ENCODE peak calls at places on chromosome 17, in five cellular contexts. L, D, V, W and T are unnamed samples.

GRCh38 chr17:78132086-78132676 is 1.6 kb downstream of the TMC8 start:
- DNase-seq in D (peak; percentile 77), V (no peak), W (no peak), L (no peak), T (peak; percentile 87)

GRCh38 chr17:80279895-80280294 is 19.2 kb downstream of the RNF213 start:
- DNase-seq in D (no peak), V (no peak), L (no peak), W (peak; percentile 85), T (no peak)

GRCh38 chr17:76946111-76946771 is 78.0 kb downstream of the MGAT5B start:
- DNase-seq in L (no peak), D (no peak), V (no peak), W (no peak), T (no peak)

GRCh38 chr17:40325156-40326013 is 16.4 kb downstream of the RARA start:
- DNase-seq in D (no peak), W (no peak), L (no peak), V (no peak), T (peak; percentile 59)

GRCh38 chr17:43418441-43419374 is 19.9 kb downstream of the ARL4D start:
- DNase-seq in L (peak; percentile 76), W (peak; percentile 92), V (peak; percentile 73), D (peak; percentile 8), T (no peak)

GRCh38 chr17:43546317-43547188 is at the start of gene ETV4:
- DNase-seq in L (peak; percentile 90), V (peak; percentile 93), W (peak; percentile 93), D (peak; percentile 97), T (peak; percentile 93)

GRCh38 chr17:14245629-14246028 is 9.0 kb upstream of the CDRT15 start:
- DNase-seq in L (no peak), V (no peak), D (no peak), W (no peak), T (no peak)

GRCh38 chr17:61500287-61500686 is 48.1 kb downstream of the TBX4 start:
- DNase-seq in D (no peak), W (no peak), V (no peak), L (no peak), T (no peak)

GRCh38 chr17:21397341-21398050 is 21.3 kb downstream of the KCNJ12 start:
- DNase-seq in W (peak; percentile 78), D (no peak), L (peak; percentile 26), V (no peak), T (no peak)

GRCh38 chr17:61416540-61417363 is 17.1 kb downstream of the TBX2 start:
- DNase-seq in W (peak; percentile 91), L (peak; percentile 69), D (peak; percentile 94), V (peak; percentile 93), T (peak; percentile 75)

GRCh38 chr17:40561871-40562611 is 3.2 kb downstream of the CCR7 start:
- DNase-seq in L (no peak), D (no peak), W (no peak), V (no peak), T (peak; percentile 92)

GRCh38 chr17:43614560-43614959 is 47.2 kb downstream of the MEOX1 start:
- DNase-seq in V (no peak), L (no peak), D (no peak), W (no peak), T (no peak)

GRCh38 chr17:78974635-78975591 is 4.8 kb downstream of the LGALS3BP start:
- DNase-seq in D (peak; percentile 69), L (peak; percentile 79), W (peak; percentile 93), V (peak; percentile 89), T (no peak)

GRCh38 chr17:40071720-40072480 is 9.1 kb downstream of the THRA start:
- DNase-seq in V (peak; percentile 92), L (peak; percentile 85), W (peak; percentile 97), D (no peak), T (no peak)

GRCh38 chr17:16297367-16298139 is 55.7 kb downstream of the CENPV start:
- DNase-seq in L (no peak), V (no peak), D (peak; percentile 31), W (no peak), T (no peak)

GRCh38 chr17:7019839-7020519 is 2.9 kb upstream of the BCL6B start:
- DNase-seq in W (peak; percentile 83), L (peak; percentile 54), V (peak; percentile 73), D (peak; percentile 79), T (no peak)

GRCh38 chr17:68347380-68347779 is 56.1 kb downstream of the ARSG start:
- DNase-seq in W (no peak), D (no peak), V (no peak), L (no peak), T (no peak)

GRCh38 chr17:77446959-77447634 is 306.3 kb downstream of the SEC14L1 start:
- DNase-seq in V (peak; percentile 61), L (no peak), W (no peak), D (no peak), T (no peak)

GRCh38 chr17:77893144-77894044 is 65.1 kb upstream of the TNRC6C start:
- DNase-seq in V (no peak), L (no peak), W (peak; percentile 48), D (no peak), T (no peak)

GRCh38 chr17:63477471-63478440 is 895 bp downstream of the ACE start:
- DNase-seq in W (no peak), D (no peak), V (no peak), L (no peak), T (no peak)

GRCh38 chr17:2061441-2061797 is 6.5 kb downstream of the HIC1 start:
- DNase-seq in L (no peak), W (no peak), D (no peak), V (no peak), T (no peak)

GRCh38 chr17:67855504-67856324 is 30.4 kb downstream of the BPTF start:
- DNase-seq in D (no peak), L (no peak), V (no peak), W (no peak), T (peak; percentile 9)

GRCh38 chr17:60128171-60128859 is 21.5 kb upstream of the CA4 start:
- DNase-seq in W (peak; percentile 4), D (no peak), V (peak; percentile 39), L (no peak), T (no peak)

GRCh38 chr17:2198917-2199316 is 104.7 kb downstream of the SMG6 start:
- DNase-seq in W (no peak), D (no peak), L (no peak), V (no peak), T (no peak)

GRCh38 chr17:2033128-2033527 is 3.2 kb downstream of the DPH1 start:
- DNase-seq in V (no peak), W (no peak), D (no peak), L (no peak), T (no peak)

GRCh38 chr17:18996458-18996857 is 8.1 kb downstream of the FAM83G start:
- DNase-seq in W (no peak), V (no peak), L (no peak), D (no peak), T (no peak)

GRCh38 chr17:48995332-48995870 is 1.8 kb upstream of the IGF2BP1 start:
- DNase-seq in W (no peak), L (no peak), D (peak; percentile 90), V (peak; percentile 43), T (no peak)

GRCh38 chr17:48994548-48995331 is 2.4 kb upstream of the IGF2BP1 start:
- DNase-seq in D (no peak), V (no peak), L (no peak), W (no peak), T (no peak)

GRCh38 chr17:48997103-48997826 is at the start of gene IGF2BP1:
- DNase-seq in V (no peak), L (no peak), W (no peak), D (peak; percentile 88), T (peak; percentile 57)

GRCh38 chr17:48996696-48997102 is 486 bp upstream of the IGF2BP1 start:
- DNase-seq in L (no peak), V (no peak), W (no peak), D (no peak), T (no peak)

DNA sequence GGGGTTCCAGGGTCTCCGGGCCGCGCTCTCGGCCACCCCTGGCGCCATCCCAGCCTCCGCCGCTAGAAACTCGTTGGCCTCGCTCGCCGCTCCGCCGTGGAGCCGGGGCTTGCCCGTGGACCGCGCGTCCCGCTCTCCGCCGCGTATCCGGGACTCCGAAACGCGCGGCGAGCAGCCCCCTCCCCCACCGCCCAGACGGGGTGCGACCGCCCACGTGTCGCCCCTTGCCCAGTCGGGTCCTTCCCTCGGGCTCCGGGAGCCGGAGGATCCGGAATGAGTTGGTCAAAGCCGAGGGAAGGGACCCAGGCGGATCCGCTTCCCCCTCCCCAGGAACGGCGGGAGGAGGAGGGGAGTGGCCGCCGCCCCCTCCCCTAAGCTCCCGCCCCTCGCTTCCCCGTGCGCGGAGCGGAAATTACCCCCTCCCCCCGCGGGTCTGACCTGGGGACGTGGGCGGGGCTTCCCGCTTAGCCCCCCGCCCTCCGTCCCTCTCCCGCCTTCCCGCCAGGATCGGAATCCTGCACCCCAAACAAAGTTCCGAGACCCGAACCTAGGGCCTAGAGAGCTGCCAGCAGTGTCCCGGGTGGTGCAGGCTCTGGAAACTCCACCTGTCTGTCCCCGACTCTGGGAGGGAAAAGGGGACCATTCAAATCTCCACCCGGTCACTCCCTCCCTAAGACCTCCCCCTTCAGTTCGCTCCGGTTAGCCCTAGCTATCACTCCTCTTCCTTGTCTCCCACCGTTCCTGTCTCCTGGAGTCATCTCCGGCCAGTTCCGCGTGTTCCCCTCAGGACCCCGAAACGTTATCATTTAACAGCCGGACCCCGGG is 1.1 kb upstream of the IGF2BP1 start:
- DNase-seq in L (no peak), W (no peak), D (peak; percentile 96), V (no peak), T (no peak)
- H3K4me3 ChIP-seq in L (no peak overlapping the region), W (no peak overlapping the region), D (peak overlapping the region; percentile 78), V (peak overlapping the region; percentile 3), T (peak overlapping the region; percentile 46)

GRCh38 chr17:8110456-8110804 is 7.9 kb downstream of the ALOXE3 start:
- DNase-seq in L (no peak), V (no peak), D (no peak), W (no peak), T (no peak)
- TF ChIP-seq CTCF in L (no peak), V (no peak), D (no peak), W (no peak), T (no peak)

DNA sequence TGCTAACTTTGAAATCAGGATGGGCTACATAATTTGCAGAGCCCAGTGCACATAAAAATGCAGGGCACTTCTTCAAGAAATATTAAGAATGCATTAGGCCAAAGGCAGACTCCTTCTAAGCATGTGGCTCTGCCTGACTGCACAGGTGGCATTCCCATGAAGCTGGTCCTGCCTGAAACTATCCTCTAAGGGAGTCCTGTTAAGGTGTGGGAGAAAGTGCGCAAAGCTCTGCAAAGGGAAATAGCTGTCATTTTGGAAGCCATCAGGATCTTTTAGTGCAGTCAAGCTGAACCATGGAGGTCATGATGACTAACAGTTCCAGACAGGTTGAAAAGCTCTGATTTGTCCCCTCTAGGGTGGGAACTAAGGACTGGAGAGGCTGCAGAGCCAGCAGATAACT is 41.9 kb upstream of the CRHR1 start:
- DNase-seq in D (no peak), V (no peak), L (no peak), W (no peak), T (no peak)
- H3K4me3 ChIP-seq in D (no peak overlapping the region), V (no peak overlapping the region), L (no peak overlapping the region), W (no peak overlapping the region), T (no peak overlapping the region)

GRCh38 chr17:83051423-83052240 is 27.8 kb upstream of the METRNL start:
- DNase-seq in V (peak; percentile 99), W (peak; percentile 99), L (peak; percentile 93), D (peak; percentile 96), T (peak; percentile 99)
- TF ChIP-seq CTCF in V (no peak), W (no peak), L (no peak), D (no peak), T (no peak)

DNA sequence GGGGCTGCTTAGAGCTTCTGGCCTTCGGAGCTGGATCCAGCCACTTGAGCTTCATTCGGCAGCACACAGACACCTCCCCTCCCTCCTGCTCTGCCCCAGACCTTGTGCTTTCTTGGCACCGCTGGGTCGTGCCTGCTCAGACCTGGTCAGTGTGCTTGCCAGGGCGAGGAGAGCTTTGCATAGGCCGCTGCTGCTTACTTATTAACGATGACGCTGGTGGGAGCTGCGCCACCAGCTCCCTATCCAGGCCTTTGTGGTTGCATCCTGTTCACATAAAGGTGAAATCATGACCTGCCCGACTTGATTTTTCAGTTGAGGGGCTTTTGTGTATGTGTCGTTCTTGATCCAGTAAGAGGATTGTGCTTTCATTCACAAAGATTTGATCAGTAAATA is 101.1 kb downstream of the MSI2 start:
- DNase-seq in L (no peak), V (peak; percentile 76), D (no peak), W (no peak), T (peak; percentile 63)
- H3K4me3 ChIP-seq in L (no peak overlapping the region), V (peak overlapping the region; percentile 34), D (no peak overlapping the region), W (no peak overlapping the region), T (peak overlapping the region; percentile 66)